ENCODE peak calls at places on chromosomes 13 and 19, in five cellular contexts. Q is foreskin fibroblast; Z is tibial artery; D is heart right ventricle; P is CD8-positive, alpha-beta T cell. M is an unnamed sample.

GRCh38 chr13:51938454-51938853 is 72.8 kb downstream of the ATP7B start:
- DNase-seq in Q (no peak), Z (no peak), D (no peak), P (no peak), M (no peak)

GRCh38 chr19:23286477-23286876 is 36.3 kb upstream of the ZNF724 start:
- DNase-seq in Q (no peak), Z (no peak), D (no peak), P (no peak), M (no peak)

GRCh38 chr19:33248553-33248953 is 22.9 kb upstream of the SLC7A10 start:
- DNase-seq in Q (no peak), Z (no peak), D (no peak), P (no peak), M (no peak)

GRCh38 chr13:90618133-90618532 is 729.4 kb upstream of the MIR17HG start:
- DNase-seq in Q (no peak), Z (no peak), D (no peak), P (no peak), M (no peak)

GRCh38 chr13:48221301-48222190 is 11.5 kb upstream of the ITM2B start:
- DNase-seq in Q (no peak), Z (no peak), D (no peak), P (no peak), M (no peak)

GRCh38 chr19:17829855-17830566 is 8.7 kb upstream of the INSL3 start:
- DNase-seq in Q (peak), Z (no peak), D (no peak), P (no peak), M (peak)

GRCh38 chr19:19618384-19619051 is at the start of gene PBX4:
- DNase-seq in Q (peak), Z (peak), D (peak), P (peak), M (peak)

GRCh38 chr13:114263590-114263989 is 17.8 kb upstream of the UPF3A start:
- DNase-seq in Q (no peak), Z (no peak), D (no peak), P (no peak), M (no peak)

GRCh38 chr19:55684946-55685681 is 10.1 kb downstream of the EPN1 start:
- DNase-seq in Q (no peak), Z (no peak), D (no peak), P (no peak), M (no peak)

GRCh38 chr13:113566227-113566561 is 18.4 kb upstream of the TFDP1 start:
- DNase-seq in Q (no peak), Z (no peak), D (no peak), P (no peak), M (no peak)

GRCh38 chr13:24161010-24161775 is 673 bp downstream of the SPATA13 start:
- DNase-seq in Q (no peak), Z (peak), D (peak), P (peak), M (no peak)

GRCh38 chr19:45423033-45423588 is 606 bp downstream of the ERCC1 start:
- DNase-seq in Q (no peak), Z (no peak), D (no peak), P (peak), M (no peak)

GRCh38 chr19:18308051-18308947 is 14.6 kb downstream of the LSM4 start:
- DNase-seq in Q (no peak), Z (peak), D (no peak), P (no peak), M (no peak)

GRCh38 chr13:79642596-79642995 is 161.6 kb downstream of the NDFIP2 start:
- DNase-seq in Q (no peak), Z (no peak), D (no peak), P (no peak), M (no peak)

GRCh38 chr13:76729690-76730089 is 156.5 kb downstream of the KCTD12 start:
- DNase-seq in Q (no peak), Z (no peak), D (no peak), P (no peak), M (no peak)

GRCh38 chr19:17220207-17220758 is 5.1 kb downstream of the USE1 start:
- DNase-seq in Q (peak), Z (no peak), D (no peak), P (no peak), M (peak)

GRCh38 chr13:96089749-96090239 is at the start of gene HS6ST3:
- DNase-seq in Q (peak), Z (peak), D (peak), P (no peak), M (no peak)

GRCh38 chr13:41137951-41138350 is 5.3 kb upstream of the KBTBD6 start:
- DNase-seq in Q (peak), Z (no peak), D (no peak), P (no peak), M (peak)

GRCh38 chr19:30223866-30224688 is 148.1 kb upstream of the ZNF536 start:
- DNase-seq in Q (no peak), Z (no peak), D (no peak), P (no peak), M (no peak)

GRCh38 chr13:36945078-36945477 is 25.0 kb upstream of the SMAD9 start:
- DNase-seq in Q (no peak), Z (no peak), D (no peak), P (no peak), M (no peak)

GRCh38 chr19:9487016-9487415 is 11.4 kb downstream of the ZNF560 start:
- DNase-seq in Q (no peak), Z (no peak), D (no peak), P (no peak), M (no peak)

GRCh38 chr13:64855506-64855905 is 2374.6 kb downstream of the PCDH9 start:
- DNase-seq in Q (peak), Z (no peak), D (no peak), P (no peak), M (peak)

GRCh38 chr13:47334173-47334572 is 437.3 kb upstream of the HTR2A start:
- DNase-seq in Q (peak), Z (no peak), D (no peak), P (no peak), M (peak)

GRCh38 chr19:13012690-13013608 is 17.7 kb downstream of the NFIX start:
- DNase-seq in Q (peak), Z (peak), D (no peak), P (no peak), M (peak)

GRCh38 chr13:30408319-30409101 is 13.8 kb upstream of the UBE2L5 start:
- DNase-seq in Q (peak), Z (peak), D (peak), P (peak), M (peak)

GRCh38 chr13:103164239-103164638 is 98.0 kb upstream of the SLC10A2 start:
- DNase-seq in Q (no peak), Z (no peak), D (no peak), P (no peak), M (no peak)
- TF ChIP-seq CTCF in Q (no peak), Z (no peak), D (no peak), P (no peak), M (no peak)

GRCh38 chr19:42132851-42133528 is 744 bp upstream of the POU2F2 start:
- DNase-seq in Q (peak), Z (peak), D (peak), P (peak), M (no peak)
- H3K4me3 ChIP-seq in Q (peak), Z (peak), D (peak), P (peak), M (peak)

GRCh38 chr13:32419862-32420261 is 8.1 kb downstream of the N4BP2L1 start:
- DNase-seq in Q (no peak), Z (no peak), D (no peak), P (no peak), M (no peak)

GRCh38 chr13:32414580-32414979 is 13.3 kb downstream of the N4BP2L1 start:
- DNase-seq in Q (no peak), Z (no peak), D (no peak), P (no peak), M (no peak)

GRCh38 chr13:32413284-32413683 is 14.6 kb downstream of the N4BP2L1 start:
- DNase-seq in Q (no peak), Z (no peak), D (no peak), P (no peak), M (no peak)

GRCh38 chr13:32417995-32418394 is 9.9 kb downstream of the N4BP2L1 start:
- DNase-seq in Q (no peak), Z (no peak), D (no peak), P (no peak), M (no peak)

GRCh38 chr13:32415019-32415418 is 12.9 kb downstream of the N4BP2L1 start:
- DNase-seq in Q (no peak), Z (no peak), D (no peak), P (no peak), M (peak)
- TF ChIP-seq CTCF in Q (peak), Z (no peak), D (peak), P (no peak), M (peak)

DNA sequence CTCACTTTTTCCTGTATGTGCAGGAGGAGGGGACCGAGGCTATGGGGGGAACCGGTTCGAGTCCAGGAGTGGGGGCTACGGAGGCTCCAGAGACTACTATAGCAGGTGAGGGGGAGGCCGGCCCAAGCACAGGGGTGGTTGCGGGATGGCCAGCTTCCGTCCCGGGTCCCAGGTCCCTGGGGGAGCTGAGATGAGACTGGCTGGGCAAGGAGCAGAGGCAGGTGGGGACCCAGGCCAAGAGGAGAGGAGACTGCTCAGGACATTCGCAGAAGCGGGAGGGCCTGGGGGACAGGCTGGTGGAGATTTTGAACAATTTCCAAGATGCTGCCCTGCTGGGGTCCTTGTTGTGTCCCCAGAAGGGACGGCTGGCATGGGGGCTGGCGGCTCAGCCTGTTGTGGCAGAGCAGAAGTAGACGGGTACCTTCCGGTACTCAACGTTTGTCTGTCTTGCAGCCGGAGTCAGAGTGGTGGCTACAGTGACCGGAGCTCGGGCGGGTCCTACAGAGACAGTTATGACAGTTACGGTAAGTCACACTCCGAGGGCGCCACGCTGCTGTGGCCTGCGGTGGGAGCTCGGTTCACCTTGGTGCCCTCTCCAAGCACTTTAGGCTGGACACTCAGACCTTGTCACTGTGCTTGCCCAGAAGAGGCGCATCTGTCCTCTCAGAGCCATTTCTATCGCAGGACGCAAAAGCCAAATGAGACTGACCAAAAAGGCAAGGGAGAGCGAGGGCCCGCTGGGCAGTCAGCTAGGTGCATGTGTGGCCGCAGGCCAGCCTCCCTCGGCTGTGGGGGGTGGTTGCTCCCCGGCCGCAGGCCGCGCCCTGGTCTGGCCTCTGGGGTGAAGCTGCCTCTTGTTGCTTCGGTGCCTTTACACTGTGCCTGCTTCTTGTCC is 2.6 kb downstream of the CIRBP start:
- DNase-seq in Q (no peak), Z (no peak), D (no peak), P (no peak), M (no peak)
- H3K4me3 ChIP-seq in Q (peak), Z (peak), D (peak), P (peak), M (peak)

DNA sequence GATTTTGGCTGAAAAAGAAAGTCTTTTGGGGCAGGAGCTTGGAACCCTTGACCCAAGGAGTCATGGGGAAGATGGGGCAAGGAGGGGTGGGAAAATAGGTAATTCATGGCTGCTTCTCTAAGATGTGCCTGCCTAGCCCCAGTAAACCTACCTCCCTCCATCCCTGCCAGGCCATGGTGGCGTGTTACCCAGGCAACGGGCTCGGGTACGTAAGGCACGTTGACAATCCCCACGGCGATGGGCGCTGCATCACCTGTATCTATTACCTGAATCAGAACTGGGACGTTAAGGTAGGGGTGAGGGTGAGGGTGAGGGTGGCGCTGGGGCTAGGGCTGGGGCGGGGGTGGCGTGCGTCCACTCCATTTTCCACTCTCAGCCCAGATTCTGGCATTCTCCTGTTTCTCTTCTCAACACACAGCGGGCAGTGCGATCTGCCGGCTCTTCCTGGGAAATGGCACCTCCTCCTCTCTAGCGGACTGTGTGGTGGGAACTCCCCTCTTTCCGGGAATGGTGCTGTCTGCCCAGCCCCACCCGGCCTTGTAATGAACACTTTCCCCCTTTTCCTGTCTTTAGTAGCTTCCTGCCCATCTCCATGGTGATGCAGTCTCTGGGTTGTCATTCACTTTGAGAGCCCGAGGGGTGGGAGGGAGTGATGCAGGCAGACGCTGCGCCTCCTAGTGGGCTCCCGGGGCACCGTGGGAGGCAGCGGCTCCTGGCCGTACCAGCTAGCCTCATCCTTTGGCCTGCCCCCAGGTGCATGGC is 7.6 kb downstream of the EGLN2 start:
- DNase-seq in Q (peak), Z (peak), D (peak), P (peak), M (peak)
- TF ChIP-seq CTCF in Q (peak), Z (peak), D (peak), P (peak), M (peak)

DNA sequence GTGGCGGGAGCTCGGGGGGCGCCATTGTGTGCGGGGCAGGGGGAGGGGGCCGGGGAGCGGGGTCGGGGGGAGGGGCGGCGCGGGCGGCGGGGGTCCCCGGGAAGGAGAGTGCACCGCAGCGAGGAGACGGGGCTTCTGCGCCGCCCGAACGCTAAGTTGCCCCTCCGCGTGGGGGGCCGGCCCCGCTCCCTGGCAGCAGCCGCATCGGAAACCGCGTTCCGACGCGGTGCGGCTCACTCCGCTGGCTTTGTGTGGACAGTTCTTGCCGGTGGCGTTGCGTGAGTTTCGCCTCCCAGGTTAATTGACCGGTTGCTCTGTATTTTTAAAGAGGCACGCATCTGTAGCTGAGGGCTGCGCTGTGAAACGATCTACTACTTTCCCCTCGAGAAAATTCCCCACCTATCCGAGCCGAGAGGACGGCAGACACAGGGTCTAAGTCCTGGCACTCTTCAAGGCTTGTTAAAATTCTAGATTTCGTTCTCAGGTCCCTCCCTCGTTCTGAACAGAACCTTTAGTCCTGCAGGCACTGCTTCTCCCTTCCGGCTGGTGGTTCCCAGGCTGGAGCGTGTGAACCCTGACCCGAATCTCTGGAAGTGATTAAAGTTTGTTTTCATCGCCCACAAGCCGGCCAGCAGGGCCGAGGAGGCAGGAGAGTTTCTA is 861 bp downstream of the ARHGEF7 start:
- DNase-seq in Q (peak), Z (peak), D (peak), P (no peak), M (peak)
- H3K4me3 ChIP-seq in Q (peak), Z (peak), D (peak), P (peak), M (peak)

DNA sequence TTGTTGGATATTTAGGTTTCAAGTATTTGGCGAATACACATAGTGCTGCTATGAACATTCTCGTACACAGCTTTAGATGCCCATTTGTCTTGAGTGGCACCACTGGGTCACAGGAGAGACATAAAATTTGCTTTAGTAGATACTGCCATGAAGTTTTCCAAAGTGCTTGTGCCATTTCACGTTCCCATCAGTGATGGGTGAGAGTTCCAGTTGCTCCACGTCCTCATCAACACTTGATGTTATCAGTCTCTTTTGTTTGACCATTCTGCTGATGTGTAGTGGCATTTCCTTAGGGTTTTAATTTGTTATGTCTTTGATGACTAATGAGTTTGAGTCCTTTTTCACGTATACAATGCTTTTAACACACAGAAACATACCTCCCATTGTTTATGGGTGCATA is 11.0 kb downstream of the ZSWIM9 start:
- DNase-seq in Q (no peak), Z (no peak), D (no peak), P (no peak), M (no peak)
- TF ChIP-seq CTCF in Q (no peak), Z (no peak), D (no peak), P (no peak), M (no peak)

DNA sequence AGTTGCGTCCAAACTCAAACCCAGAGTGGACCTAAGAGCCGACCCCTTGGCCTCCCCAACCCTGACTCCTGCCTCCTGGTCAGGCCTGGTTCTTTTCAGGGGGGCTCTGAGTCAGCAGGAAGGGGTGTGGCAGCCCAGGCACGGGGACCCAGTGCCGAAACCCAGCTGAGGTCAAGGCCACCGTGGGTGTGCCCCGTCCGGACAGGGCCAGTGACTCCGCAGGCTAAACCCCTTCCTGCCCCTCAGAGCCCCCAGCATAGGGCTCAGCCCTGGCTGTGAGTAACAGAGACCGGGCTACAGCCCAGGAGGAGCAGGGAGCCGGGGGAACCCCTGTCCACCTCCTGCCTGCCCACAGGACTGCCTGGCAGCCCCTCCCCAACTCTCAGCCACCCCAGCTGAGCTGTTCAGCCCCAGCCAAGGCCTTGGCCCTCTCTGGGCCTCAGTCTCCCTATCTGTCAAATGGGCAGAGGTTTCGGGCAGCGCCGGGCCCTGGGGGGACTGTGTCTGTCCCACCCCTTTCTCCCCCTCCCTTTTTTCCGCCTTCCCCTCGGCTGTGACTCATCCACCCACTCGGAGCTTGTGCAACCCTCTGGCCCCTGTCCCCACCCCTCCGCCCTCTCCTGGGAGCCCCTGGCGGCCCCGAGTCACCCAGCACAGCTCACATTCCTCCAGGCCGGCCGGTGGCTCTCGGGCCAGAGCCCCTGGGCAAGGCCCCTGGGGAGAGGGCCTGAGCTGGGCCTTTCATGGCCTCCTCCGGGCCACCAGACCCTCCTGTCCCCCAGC is 8.6 kb downstream of the ZBTB7A start:
- DNase-seq in Q (peak), Z (peak), D (peak), P (no peak), M (peak)
- H3K4me3 ChIP-seq in Q (peak), Z (peak), D (peak), P (no peak), M (peak)

GRCh38 chr19:38449518-38449917 is 16.0 kb downstream of the RYR1 start:
- DNase-seq in Q (no peak), Z (no peak), D (no peak), P (no peak), M (no peak)
- TF ChIP-seq CTCF in Q (no peak), Z (no peak), D (no peak), P (no peak), M (no peak)

M was measured in fibroblast of mammary gland.